ENCODE peak calls at places on chromosomes 2 and 18, in six cellular contexts. B, F, A, H, E and R are unnamed samples.

GRCh38 chr2:85662899-85663683 is 4.9 kb downstream of the SFTPB start:
- DNase-seq in F (no peak), A (no peak), E (no peak), B (peak), H (no peak), R (no peak)

GRCh38 chr2:203871371-203871983 is 3.9 kb downstream of the CTLA4 start:
- DNase-seq in E (no peak), A (no peak), B (no peak), H (no peak), F (no peak), R (peak)

GRCh38 chr2:107376910-107377309 is 449.8 kb upstream of the RGPD4 start:
- DNase-seq in F (no peak), B (no peak), E (no peak), H (no peak), A (no peak), R (no peak)

GRCh38 chr2:133982231-133982630 is 271.6 kb upstream of the MGAT5 start:
- DNase-seq in A (no peak), H (no peak), B (no peak), E (no peak), F (no peak), R (no peak)

GRCh38 chr2:134002921-134003320 is 251.0 kb upstream of the MGAT5 start:
- DNase-seq in B (no peak), F (no peak), E (no peak), H (no peak), A (no peak), R (no peak)

GRCh38 chr2:102558463-102558862 is 60.9 kb upstream of the SLC9A2 start:
- DNase-seq in E (no peak), B (no peak), A (no peak), H (no peak), F (no peak), R (no peak)

GRCh38 chr2:10499911-10500521 is 51.9 kb upstream of the ODC1 start:
- DNase-seq in E (no peak), B (no peak), A (no peak), H (no peak), F (no peak), R (no peak)

GRCh38 chr18:24397131-24397693 is 412 bp downstream of the OSBPL1A start:
- DNase-seq in B (peak), F (peak), E (no peak), H (no peak), A (peak), R (no peak)

GRCh38 chr2:37468139-37468538 is 123.7 kb downstream of the QPCT start:
- DNase-seq in B (no peak), F (no peak), E (no peak), A (no peak), H (no peak), R (no peak)

GRCh38 chr2:217612920-217613319 is 389.9 kb downstream of the TNS1 start:
- DNase-seq in B (no peak), F (no peak), H (no peak), A (no peak), E (no peak), R (no peak)

GRCh38 chr2:215843579-215843978 is 169.8 kb downstream of the MREG start:
- DNase-seq in B (peak), F (no peak), A (no peak), H (no peak), E (no peak), R (no peak)

GRCh38 chr2:240946654-240947053 is 40.5 kb downstream of the CROCC2 start:
- DNase-seq in F (no peak), B (peak), A (no peak), H (no peak), E (no peak), R (no peak)

GRCh38 chr2:212282596-212283330 is 255.8 kb downstream of the ERBB4 start:
- DNase-seq in H (no peak), E (no peak), B (no peak), A (no peak), F (no peak), R (no peak)

GRCh38 chr2:36404312-36404711 is 48.7 kb downstream of the CRIM1 start:
- DNase-seq in A (no peak), E (no peak), H (no peak), B (no peak), F (no peak), R (no peak)

GRCh38 chr2:68637047-68637446 is 6.3 kb upstream of the PROKR1 start:
- DNase-seq in A (no peak), B (no peak), F (no peak), E (no peak), H (no peak), R (no peak)

GRCh38 chr2:113795405-113795920 is 39.0 kb upstream of the SLC35F5 start:
- DNase-seq in A (no peak), H (no peak), F (no peak), E (no peak), B (no peak), R (no peak)

GRCh38 chr2:21441442-21441841 is 317.7 kb downstream of the TDRD15 start:
- DNase-seq in A (no peak), F (no peak), B (no peak), H (no peak), E (no peak), R (no peak)

GRCh38 chr2:11236335-11236734 is 81.1 kb downstream of the SLC66A3 start:
- DNase-seq in E (no peak), H (no peak), A (no peak), F (no peak), B (no peak), R (no peak)

GRCh38 chr18:5979971-5980457 is 84.7 kb upstream of the TMEM200C start:
- DNase-seq in H (no peak), B (no peak), F (no peak), A (no peak), E (no peak), R (peak)

GRCh38 chr2:118847447-118848172 is at the start of gene EN1:
- DNase-seq in H (no peak), A (peak), E (no peak), F (no peak), B (peak), R (peak)

GRCh38 chr18:25351773-25352628 is at the start of gene ZNF521:
- DNase-seq in B (peak), F (peak), H (no peak), A (peak), E (peak), R (peak)

GRCh38 chr2:105573910-105574655 is 170.6 kb upstream of the NCK2 start:
- DNase-seq in F (no peak), E (no peak), H (no peak), A (no peak), B (no peak), R (no peak)

GRCh38 chr2:202965810-202966454 is 48.7 kb upstream of the NBEAL1 start:
- DNase-seq in B (peak), E (no peak), H (no peak), A (no peak), F (peak), R (peak)

GRCh38 chr2:178211943-178212342 is 17.6 kb downstream of the OSBPL6 start:
- DNase-seq in E (no peak), B (no peak), A (no peak), F (no peak), H (no peak), R (no peak)

GRCh38 chr2:11655495-11655894 is 14.5 kb downstream of the NTSR2 start:
- DNase-seq in B (no peak), H (no peak), A (no peak), E (no peak), F (no peak), R (no peak)

GRCh38 chr2:136135462-136135861 is 17.5 kb upstream of the CXCR4 start:
- DNase-seq in A (no peak), E (no peak), H (no peak), B (no peak), F (no peak), R (no peak)

GRCh38 chr2:110735366-110735765 is 3.0 kb downstream of the ACOXL start:
- DNase-seq in H (no peak), B (no peak), E (no peak), F (peak), A (no peak), R (no peak)

GRCh38 chr2:47057732-47058012 is 97.4 kb downstream of the STPG4 start:
- DNase-seq in H (no peak), A (no peak), E (no peak), F (no peak), B (no peak), R (no peak)

GRCh38 chr2:17388790-17389189 is 129.4 kb downstream of the RAD51AP2 start:
- DNase-seq in F (no peak), H (no peak), A (no peak), E (no peak), B (peak), R (no peak)

GRCh38 chr2:32712870-32713269 is 85.0 kb downstream of the TTC27 start:
- DNase-seq in A (no peak), H (no peak), E (no peak), B (no peak), F (no peak), R (no peak)

GRCh38 chr2:144670080-144670479 is 150.2 kb upstream of the ZEB2 start:
- DNase-seq in B (no peak), E (no peak), A (no peak), F (no peak), H (no peak), R (peak)

GRCh38 chr18:22943847-22944246 is 10.7 kb downstream of the RBBP8 start:
- DNase-seq in E (no peak), A (no peak), B (no peak), F (no peak), H (no peak), R (no peak)